ENCODE peak calls at places on chromosomes 13 and 19, in four cellular contexts. M is HEK293T, U is K562, Z is HepG2. G is an unnamed sample.

GRCh38 chr19:33443638-33444195 is 70.2 kb downstream of the CEBPG start:
- DNase-seq in M (no peak), Z (no peak), U (no peak), G (no peak)

GRCh38 chr19:46080561-46080960 is 39.8 kb upstream of the IGFL4 start:
- DNase-seq in U (no peak), M (no peak), Z (no peak), G (no peak)

GRCh38 chr19:43465468-43466120 is at the start of gene LYPD3:
- DNase-seq in U (peak), Z (no peak), M (no peak), G (no peak)

GRCh38 chr13:50220938-50221337 is 205.7 kb downstream of the KCNRG start:
- DNase-seq in M (no peak), Z (no peak), U (no peak), G (no peak)

GRCh38 chr19:35644206-35644986 is 2.9 kb downstream of the ETV2 start:
- DNase-seq in U (peak), M (peak), Z (peak), G (peak)

GRCh38 chr19:12787458-12787857 is 3.8 kb upstream of the JUNB start:
- DNase-seq in U (no peak), M (no peak), Z (no peak), G (no peak)

GRCh38 chr13:47463726-47464125 is 537.3 kb downstream of the SUCLA2 start:
- DNase-seq in U (no peak), Z (no peak), M (no peak), G (no peak)

GRCh38 chr13:88068316-88068715 is 397.1 kb downstream of the SLITRK5 start:
- DNase-seq in U (no peak), M (no peak), Z (no peak), G (no peak)

GRCh38 chr13:88459335-88459734 is 788.2 kb downstream of the SLITRK5 start:
- DNase-seq in M (no peak), Z (no peak), U (no peak), G (no peak)

GRCh38 chr13:113562866-113563265 is 21.7 kb upstream of the TFDP1 start:
- DNase-seq in Z (no peak), M (no peak), U (no peak), G (no peak)

GRCh38 chr19:6765738-6766356 is 1.4 kb downstream of the SH2D3A start:
- DNase-seq in M (no peak), Z (peak), U (no peak), G (no peak)

GRCh38 chr13:86282450-86282849 is 483.2 kb upstream of the SLITRK6 start:
- DNase-seq in Z (no peak), M (no peak), U (no peak), G (peak)

GRCh38 chr13:94416454-94417080 is 62.9 kb downstream of the DCT start:
- DNase-seq in Z (peak), M (peak), U (no peak), G (no peak)

GRCh38 chr13:27621366-27622101 is at the start of gene POLR1D:
- DNase-seq in U (peak), M (peak), Z (peak), G (peak)

GRCh38 chr19:40827386-40828247 is 22.6 kb downstream of the CYP2A6 start:
- DNase-seq in U (no peak), Z (no peak), M (no peak), G (no peak)

GRCh38 chr13:64725492-64725891 is 2504.6 kb downstream of the PCDH9 start:
- DNase-seq in M (no peak), Z (peak), U (no peak), G (no peak)

GRCh38 chr19:5539431-5539833 is 28.3 kb downstream of the TINCR start:
- DNase-seq in U (no peak), M (no peak), Z (no peak), G (no peak)

GRCh38 chr13:93700115-93700514 is 473.5 kb downstream of the GPC6 start:
- DNase-seq in Z (no peak), M (no peak), U (no peak), G (no peak)

GRCh38 chr13:34935841-34936240 is 6.2 kb upstream of the NBEA start:
- DNase-seq in M (no peak), U (no peak), Z (no peak), G (no peak)

GRCh38 chr13:25292301-25292700 is 5.0 kb upstream of the MTMR6 start:
- DNase-seq in Z (no peak), U (peak), M (peak), G (no peak)

GRCh38 chr19:40363128-40363527 is 14.6 kb downstream of the PLD3 start:
- DNase-seq in Z (no peak), U (no peak), M (no peak), G (no peak)

GRCh38 chr13:113357529-113357928 is 6.4 kb downstream of the GRTP1 start:
- DNase-seq in Z (no peak), M (no peak), U (no peak), G (no peak)

GRCh38 chr13:76383671-76384461 is 502.3 kb downstream of the KCTD12 start:
- DNase-seq in U (no peak), M (no peak), Z (no peak), G (no peak)

GRCh38 chr13:50979187-50979586 is 69.6 kb downstream of the RNASEH2B start:
- DNase-seq in M (no peak), Z (no peak), U (no peak), G (no peak)

GRCh38 chr13:73722120-73722519 is 412.1 kb downstream of the KLF12 start:
- DNase-seq in U (no peak), Z (peak), M (no peak), G (peak)

GRCh38 chr13:51003642-51004041 is 94.1 kb downstream of the RNASEH2B start:
- DNase-seq in Z (no peak), U (no peak), M (no peak), G (no peak)

GRCh38 chr13:32587014-32587773 is 942 bp downstream of the PDS5B start:
- DNase-seq in M (peak), Z (peak), U (peak), G (no peak)

GRCh38 chr19:4267101-4267900 is 11.8 kb upstream of the SHD start:
- DNase-seq in U (peak), M (peak), Z (peak), G (no peak)

GRCh38 chr13:49690133-49690989 is 925 bp downstream of the EBPL start:
- DNase-seq in Z (peak), U (peak), M (peak), G (no peak)

GRCh38 chr13:32224916-32225315 is 90.2 kb downstream of the ZAR1L start:
- DNase-seq in U (no peak), M (no peak), Z (no peak), G (no peak)

GRCh38 chr13:58919551-58919950 is 1244.2 kb downstream of the DIAPH3 start:
- DNase-seq in M (no peak), Z (no peak), U (no peak), G (no peak)

GRCh38 chr13:96052655-96053002 is 572 bp downstream of the UGGT2 start:
- DNase-seq in U (peak), M (peak), Z (peak), G (peak)

GRCh38 chr13:61170791-61171330 is 244.8 kb downstream of the PCDH20 start:
- DNase-seq in M (no peak), Z (no peak), U (no peak), G (no peak)

GRCh38 chr19:48991823-48992570 is 1.1 kb downstream of the GYS1 start:
- DNase-seq in U (peak), M (peak), Z (no peak), G (no peak)

GRCh38 chr19:11261431-11261901 is 858 bp downstream of the DOCK6 start:
- DNase-seq in Z (no peak), M (no peak), U (no peak), G (no peak)

GRCh38 chr19:30228113-30228725 is 144.0 kb upstream of the ZNF536 start:
- DNase-seq in U (no peak), M (peak), Z (no peak), G (no peak)

GRCh38 chr13:18978447-18978846 is 203.2 kb downstream of the TUBA3C start:
- DNase-seq in U (no peak), M (no peak), Z (no peak), G (no peak)

GRCh38 chr19:18326772-18327171 is 3.9 kb upstream of the LSM4 start:
- DNase-seq in M (no peak), U (no peak), Z (no peak), G (no peak)

GRCh38 chr13:101576452-101576851 is 124.0 kb downstream of the ITGBL1 start:
- DNase-seq in U (no peak), M (no peak), Z (peak), G (no peak)

DNA sequence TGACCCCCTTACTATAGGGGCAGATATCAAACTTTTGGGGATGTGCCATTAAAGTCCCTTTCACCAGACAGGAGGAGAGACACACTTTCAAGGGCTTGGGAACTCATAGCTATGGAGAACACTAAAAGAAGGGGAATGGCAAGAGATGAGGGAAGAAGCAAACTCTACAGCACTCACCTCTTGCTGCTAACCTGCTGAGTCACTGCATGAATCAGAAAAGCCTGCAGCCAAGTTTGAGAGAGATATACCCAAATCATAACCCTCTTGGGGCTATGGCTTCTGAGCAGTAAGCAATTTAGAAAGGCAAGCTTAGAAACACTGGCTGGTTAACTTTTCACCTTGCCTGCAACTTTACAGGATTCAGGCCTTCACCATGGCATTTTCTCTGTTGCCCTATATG is 1028.0 kb downstream of the UQCRFS1 start:
- DNase-seq in M (no peak), U (no peak), Z (no peak), G (no peak)
- TF ChIP-seq FOXK2 in M (no peak), U (no peak), Z (no peak), G (no peak)

DNA sequence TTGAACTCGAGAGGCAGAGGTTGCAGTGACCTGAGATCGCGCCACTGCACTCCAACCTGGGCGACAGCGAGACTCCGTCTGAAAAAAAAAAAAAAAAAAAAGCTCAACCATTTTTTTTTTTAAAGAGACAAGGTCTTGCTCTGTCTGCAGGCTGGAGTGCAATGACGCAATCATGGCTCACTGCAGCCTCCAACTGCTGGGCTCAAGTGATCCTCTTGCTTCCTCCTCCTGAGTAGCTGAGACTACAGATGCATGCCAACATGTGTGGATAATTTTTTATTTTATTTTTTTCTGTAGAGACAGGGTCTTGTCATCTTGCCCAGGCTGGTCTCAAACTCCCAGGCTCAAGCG is 10.3 kb downstream of the EHD2 start:
- DNase-seq in U (no peak), Z (peak), M (no peak), G (no peak)
- TF ChIP-seq FOXK2 in U (no peak), Z (no peak), M (no peak), G (no peak)

DNA sequence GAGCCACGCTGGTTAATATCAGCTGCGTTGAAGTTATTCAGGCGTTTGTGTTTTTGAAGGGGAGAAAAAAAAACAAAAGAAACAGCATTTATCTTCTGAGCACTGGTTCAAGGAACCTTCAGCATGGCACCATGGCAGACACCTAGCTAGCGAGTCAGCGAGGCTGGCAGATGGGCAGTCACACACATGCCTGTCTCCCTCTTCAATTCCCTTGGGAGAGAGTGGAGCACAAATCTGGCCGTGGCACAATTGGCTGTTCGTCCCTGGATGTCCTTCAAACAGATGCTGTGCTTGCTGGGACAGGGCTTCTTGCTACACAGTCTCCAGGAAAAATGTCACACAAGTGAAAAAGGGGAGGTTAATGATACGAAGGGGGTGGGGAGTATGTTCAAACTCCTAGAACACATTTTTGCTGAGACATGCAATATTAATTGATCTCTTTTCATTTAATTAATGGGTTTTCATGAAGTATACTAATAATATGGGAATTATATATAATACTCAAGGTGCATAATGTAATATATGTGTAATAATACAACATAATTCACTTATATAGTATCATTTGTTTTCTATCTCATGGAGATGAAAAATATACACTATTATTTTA is 1674.5 kb upstream of the SLC10A2 start:
- DNase-seq in U (no peak), Z (no peak), M (no peak), G (no peak)
- TF ChIP-seq FOXK2 in U (no peak), Z (no peak), M (no peak), G (no peak)

DNA sequence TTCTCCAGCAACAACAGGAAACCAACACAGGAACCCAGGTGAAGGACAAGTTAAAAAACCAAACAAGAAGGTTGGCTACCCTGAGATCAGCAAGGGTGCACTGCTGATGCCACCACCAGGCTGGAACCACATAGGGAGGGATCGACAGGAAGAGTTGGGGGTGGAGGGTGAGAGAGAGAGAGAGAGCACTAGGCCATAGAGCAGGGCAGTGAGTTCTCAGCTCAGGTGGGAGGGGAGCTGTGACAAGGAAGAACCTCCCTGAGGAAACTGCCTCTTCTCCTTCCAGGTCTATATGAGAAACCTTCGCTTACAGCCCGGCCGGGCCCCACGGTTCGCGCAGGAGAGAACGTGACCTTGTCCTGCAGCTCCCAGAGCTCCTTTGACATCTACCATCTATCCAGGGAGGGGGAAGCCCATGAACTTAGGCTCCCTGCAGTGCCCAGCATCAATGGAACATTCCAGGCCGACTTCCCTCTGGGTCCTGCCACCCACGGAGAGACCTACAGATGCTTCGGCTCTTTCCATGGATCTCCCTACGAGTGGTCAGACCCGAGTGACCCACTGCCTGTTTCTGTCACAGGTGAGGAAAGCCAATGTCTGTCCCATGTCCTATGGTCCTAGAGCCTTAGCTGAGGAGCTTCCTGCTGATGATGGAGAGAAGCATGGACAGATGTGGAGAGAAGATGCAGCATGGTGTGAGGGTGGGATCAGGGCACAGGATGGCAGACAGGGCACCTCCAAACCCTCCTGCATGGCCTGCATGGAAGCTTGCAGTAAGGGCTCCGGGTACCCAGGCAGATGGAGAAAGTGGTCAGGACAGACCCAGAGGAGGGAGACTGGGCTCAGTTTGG is 2.5 kb downstream of the KIR2DL4 start:
- DNase-seq in U (no peak), M (no peak), Z (no peak), G (no peak)
- TF ChIP-seq FOXK2 in U (no peak), M (no peak), Z (no peak), G (no peak)

GRCh38 chr19:51810228-51810627 is 15.3 kb downstream of the FPR3 start:
- DNase-seq in Z (peak), U (no peak), M (no peak), G (no peak)

GRCh38 chr19:51807111-51807701 is 12.2 kb downstream of the FPR3 start:
- DNase-seq in M (no peak), Z (peak), U (peak), G (no peak)

GRCh38 chr19:51808333-51808986 is 13.5 kb downstream of the FPR3 start:
- DNase-seq in Z (peak), M (no peak), U (no peak), G (no peak)

GRCh38 chr19:51809787-51810186 is 14.8 kb downstream of the FPR3 start:
- DNase-seq in M (no peak), U (no peak), Z (peak), G (no peak)

DNA sequence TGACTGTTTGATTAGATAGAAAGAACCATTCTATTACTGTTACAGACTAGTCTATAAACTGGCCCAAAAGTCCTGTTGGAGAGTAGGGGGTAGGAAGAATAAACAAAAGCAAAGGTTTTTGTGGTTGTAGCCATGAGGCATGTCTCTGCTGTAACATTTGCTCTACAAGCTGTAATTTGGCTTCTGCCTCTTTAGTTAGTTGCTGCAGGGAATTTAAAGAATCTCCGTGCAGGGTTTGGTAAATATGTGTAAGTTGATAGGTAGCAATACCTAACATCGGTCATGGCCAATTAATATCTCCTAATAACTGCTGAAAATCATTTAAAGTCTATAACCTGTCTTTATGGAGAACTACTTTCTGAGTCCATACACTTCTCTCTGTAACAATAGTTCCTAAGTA is 13.0 kb downstream of the FPR3 start:
- DNase-seq in M (no peak), Z (no peak), U (no peak), G (no peak)
- TF ChIP-seq FOXK2 in M (no peak), Z (no peak), U (no peak), G (no peak)